ENCODE peak calls at places on chromosomes 3 and 15, in four cellular contexts. E is spleen, Q is vagina, T is suprapubic skin. K is an unnamed sample.

GRCh38 chr3:126524429-126524988 is 554 bp downstream of the CHST13 start:
- DNase-seq in E (peak; percentile 78), Q (no peak), T (no peak), K (no peak)

GRCh38 chr3:32307591-32307990 is 69.1 kb downstream of the CMTM8 start:
- DNase-seq in E (no peak), Q (no peak), T (no peak), K (no peak)

GRCh38 chr3:128052831-128053419 is 688 bp downstream of the SEC61A1 start:
- DNase-seq in E (no peak), Q (no peak), T (no peak), K (no peak)

GRCh38 chr3:9916734-9917680 is at the start of gene IL17RC:
- DNase-seq in E (peak; percentile 90), Q (peak; percentile 98), T (peak; percentile 94), K (no peak)

GRCh38 chr3:34012102-34012461 is 213.7 kb downstream of the PDCD6IP start:
- DNase-seq in E (no peak), Q (no peak), T (no peak), K (no peak)

GRCh38 chr15:58434334-58434888 is 2.6 kb downstream of the LIPC start:
- DNase-seq in E (no peak), Q (peak; percentile 74), T (no peak), K (no peak)

GRCh38 chr15:68560501-68561113 is 18.2 kb upstream of the CORO2B start:
- DNase-seq in E (peak; percentile 67), Q (no peak), T (peak; percentile 53), K (no peak)

GRCh38 chr3:86563358-86563970 is 427.5 kb downstream of the VGLL3 start:
- DNase-seq in E (no peak), Q (no peak), T (no peak), K (no peak)

GRCh38 chr3:8793242-8793641 is 23.8 kb upstream of the OXTR start:
- DNase-seq in E (no peak), Q (no peak), T (no peak), K (no peak)

GRCh38 chr3:3085782-3086181 is 24.4 kb downstream of the IL5RA start:
- DNase-seq in E (no peak), Q (no peak), T (no peak), K (no peak)

GRCh38 chr3:63791974-63792373 is 27.1 kb upstream of the C3orf49 start:
- DNase-seq in E (no peak), Q (no peak), T (no peak), K (no peak)

DNA sequence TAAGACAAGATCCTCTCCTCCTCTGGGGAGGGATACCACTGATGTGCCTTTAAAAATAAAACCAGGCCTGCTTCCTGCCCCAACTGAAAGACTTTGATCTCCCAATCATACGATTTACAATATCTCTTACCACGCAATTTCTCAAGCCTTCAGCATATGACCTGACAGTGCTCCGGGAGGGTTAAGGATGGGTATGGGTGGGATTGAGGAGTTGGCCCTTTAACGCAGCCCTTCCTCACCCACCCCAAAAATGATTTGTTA is 67.4 kb downstream of the LRIG1 start:
- DNase-seq in E (no peak), Q (no peak), T (no peak), K (no peak)
- H3K4me3 ChIP-seq in E (no peak overlapping the region), Q (no peak overlapping the region), T (no peak overlapping the region), K (no peak overlapping the region)

DNA sequence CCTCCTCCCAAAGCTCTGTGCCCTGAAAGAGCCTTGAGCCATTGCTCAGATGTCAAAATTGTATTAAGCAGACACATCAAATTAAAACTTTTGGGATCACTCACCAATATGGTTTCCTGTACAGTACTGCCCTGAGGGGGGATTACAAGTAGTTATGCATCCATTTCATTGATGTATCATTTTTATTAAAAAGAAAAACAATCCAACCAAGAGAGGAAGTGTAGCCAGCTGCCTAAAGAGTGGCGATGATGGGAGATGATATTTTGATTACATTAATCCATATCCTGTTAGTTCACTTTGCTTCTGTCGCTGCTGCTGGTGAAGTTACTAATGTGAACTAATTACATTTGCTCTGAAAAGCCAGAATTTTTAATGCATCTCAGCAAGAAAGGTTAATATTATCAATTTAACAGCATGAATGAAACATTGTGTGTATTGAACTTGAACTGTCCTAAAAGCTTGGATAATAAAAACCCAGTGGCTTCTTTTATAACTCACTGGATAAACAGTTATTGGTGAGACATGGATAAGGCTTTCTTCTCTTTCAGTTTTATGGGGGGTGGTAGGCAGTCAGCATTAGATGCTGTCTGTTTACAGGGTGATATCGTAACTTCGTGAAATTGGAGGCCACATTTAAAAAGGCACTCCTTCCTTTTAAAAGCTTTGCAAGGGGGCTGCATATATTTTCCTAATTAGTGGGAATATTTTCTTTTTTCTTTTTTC is 87.7 kb downstream of the IGF1R start:
- DNase-seq in E (no peak), Q (no peak), T (no peak), K (no peak)
- TF ChIP-seq POLR2AphosphoS5 in E (no peak), Q (no peak), T (no peak), K (no peak)

DNA sequence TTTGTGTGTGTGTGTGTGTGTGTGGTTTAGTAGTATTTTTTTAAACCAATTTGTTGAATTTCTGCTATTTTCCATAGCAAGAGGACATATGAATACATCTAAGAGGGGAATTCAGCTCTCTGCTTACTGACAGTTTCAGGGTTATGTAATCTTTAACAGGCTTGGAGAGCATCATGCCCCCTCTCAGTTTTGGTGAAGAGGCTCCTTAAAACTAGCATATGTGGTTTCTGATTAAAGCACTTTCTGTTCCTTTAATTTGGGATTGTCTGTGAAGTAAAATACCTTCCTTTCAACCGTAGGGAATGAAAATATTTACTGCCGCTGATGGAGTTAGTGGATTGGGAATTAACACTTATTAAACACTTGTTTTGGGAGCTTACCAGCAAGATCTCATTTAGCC is 19.4 kb upstream of the NFKBIZ start:
- DNase-seq in E (no peak), Q (no peak), T (no peak), K (no peak)
- H3K4me3 ChIP-seq in E (no peak overlapping the region), Q (no peak overlapping the region), T (no peak overlapping the region), K (no peak overlapping the region)

GRCh38 chr15:101445562-101446526 is 43.7 kb downstream of the PCSK6 start:
- DNase-seq in E (peak; percentile 74), Q (no peak), T (no peak), K (peak; percentile 39)
- TF ChIP-seq POLR2AphosphoS5 in E (peak; percentile 79), Q (no peak), T (no peak), K (no peak)

DNA sequence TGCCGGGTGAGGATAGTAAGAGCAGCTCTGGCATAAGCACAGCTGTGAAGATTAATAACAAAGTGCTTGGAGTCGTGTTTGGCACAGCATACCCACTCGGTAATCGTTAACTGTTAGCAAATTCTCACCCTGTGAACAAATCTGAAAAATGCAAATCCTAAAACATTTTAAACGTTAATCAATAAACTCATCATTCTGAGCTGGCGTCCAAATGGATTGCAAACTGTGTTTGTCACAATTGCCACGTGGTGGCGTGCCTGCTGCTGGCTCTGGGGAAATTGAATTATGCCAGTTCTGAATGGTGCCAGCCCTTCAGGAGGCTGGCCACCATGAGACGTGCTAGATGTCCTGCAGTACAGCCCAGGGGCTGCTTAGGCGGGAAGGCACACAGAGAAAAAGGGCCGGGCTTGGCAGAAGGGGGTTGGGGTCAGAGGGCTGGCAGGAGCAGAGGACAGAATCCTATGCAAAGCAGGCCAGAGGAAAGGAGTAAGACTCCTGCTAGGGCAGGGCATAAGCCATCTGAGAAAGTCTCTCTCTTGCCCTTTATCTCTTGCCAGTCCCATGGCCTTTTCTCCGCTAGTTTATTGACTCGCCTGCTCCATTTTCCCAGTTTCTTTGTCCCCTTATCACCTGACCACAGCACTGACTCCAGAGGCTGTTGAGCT is 22.1 kb upstream of the POLG start:
- DNase-seq in E (peak; percentile 40), Q (no peak), T (no peak), K (no peak)
- H3K4me3 ChIP-seq in E (no peak overlapping the region), Q (no peak overlapping the region), T (no peak overlapping the region), K (no peak overlapping the region)

DNA sequence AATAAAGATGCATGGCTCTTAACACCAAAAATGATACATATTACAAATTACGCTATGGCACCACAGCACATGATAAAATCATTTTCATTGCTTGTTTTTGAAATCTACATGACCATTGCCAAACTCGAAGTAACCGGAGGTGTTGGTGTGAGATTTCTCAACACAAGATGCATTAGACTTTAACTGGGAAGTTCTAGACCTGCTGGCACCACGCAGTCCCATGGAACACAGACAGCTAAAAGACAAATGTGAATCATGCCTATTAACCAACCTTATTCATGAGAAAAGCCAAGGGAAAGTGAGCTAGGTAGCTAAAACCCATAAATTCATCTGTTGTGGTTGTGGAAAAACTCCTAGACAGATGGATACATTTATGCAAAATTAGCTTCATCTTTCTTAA is 595.4 kb downstream of the FOXP1 start:
- DNase-seq in E (no peak), Q (no peak), T (no peak), K (no peak)
- TF ChIP-seq POLR2AphosphoS5 in E (no peak), Q (no peak), T (no peak), K (no peak)

GRCh38 chr3:105353485-105354161 is 13.1 kb upstream of the ALCAM start:
- DNase-seq in E (peak; percentile 73), Q (no peak), T (no peak), K (no peak)

GRCh38 chr3:105352976-105353375 is 13.7 kb upstream of the ALCAM start:
- DNase-seq in E (no peak), Q (no peak), T (no peak), K (no peak)

GRCh38 chr3:105356988-105357387 is 9.7 kb upstream of the ALCAM start:
- DNase-seq in E (no peak), Q (no peak), T (no peak), K (no peak)

GRCh38 chr3:105355355-105356063 is 11.2 kb upstream of the ALCAM start:
- DNase-seq in E (no peak), Q (no peak), T (no peak), K (no peak)

GRCh38 chr3:105354429-105354828 is 12.3 kb upstream of the ALCAM start:
- DNase-seq in E (no peak), Q (no peak), T (no peak), K (no peak)
- H3K4me3 ChIP-seq in E (no peak overlapping the region), Q (no peak overlapping the region), T (peak overlapping the region; percentile 35), K (no peak overlapping the region)

DNA sequence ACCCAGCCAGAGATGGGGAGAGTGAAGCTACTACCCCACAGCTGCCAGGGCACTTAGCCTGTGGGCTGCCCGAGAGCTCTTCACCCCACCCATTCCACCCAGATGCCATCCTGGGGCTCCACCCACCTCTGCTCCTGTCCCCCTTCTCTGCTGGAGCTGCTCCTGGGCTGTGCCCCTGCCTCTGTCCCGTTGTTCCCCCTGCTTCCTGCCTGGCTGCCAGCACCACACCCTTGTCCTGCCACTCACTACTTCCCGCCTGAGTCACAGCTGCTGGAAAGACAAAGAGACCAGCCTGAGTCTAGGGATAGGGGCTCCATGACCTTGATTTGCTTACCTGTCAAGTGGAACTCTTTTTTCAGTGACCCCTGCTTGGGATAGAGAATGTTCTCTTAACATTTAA is 12.4 kb downstream of the GNAI2 start:
- DNase-seq in E (peak; percentile 87), Q (no peak), T (peak; percentile 87), K (no peak)
- TF ChIP-seq POLR2AphosphoS5 in E (peak; percentile 84), Q (no peak), T (no peak), K (no peak)